ENCODE peak calls at places on chromosomes 12 and 14, in seven cellular contexts. I is SK-N-SH, Y is trophoblast cell, E is GM23248, O is GM23338, C is GM12878, Z is MM.1S. H is an unnamed sample.
A peak's percentile ranks its signal among the peaks of the same experiment; 100 is the strongest.

GRCh38 chr12:131507881-131508280 is 203.0 kb upstream of the SFSWAP start:
- DNase-seq in I (no peak), Y (no peak), E (no peak), O (no peak), C (no peak), Z (no peak), H (no peak)

GRCh38 chr12:64824500-64825142 is at the start of gene TBC1D30:
- DNase-seq in I (peak; percentile 80), Y (no peak), E (peak; percentile 45), O (peak; percentile 58), C (no peak), Z (peak; percentile 77), H (peak; percentile 86)

GRCh38 chr12:79001404-79001803 is 136.8 kb downstream of the SYT1 start:
- DNase-seq in I (no peak), Y (no peak), E (no peak), O (no peak), C (no peak), Z (no peak), H (no peak)

GRCh38 chr12:3173008-3173553 is 95.9 kb downstream of the TSPAN9 start:
- DNase-seq in I (no peak), Y (no peak), E (no peak), O (no peak), C (no peak), Z (no peak), H (peak; percentile 25)

GRCh38 chr14:101078105-101078891 is 174.8 kb upstream of the RTL1 start:
- DNase-seq in I (no peak), Y (no peak), E (no peak), O (no peak), C (no peak), Z (no peak), H (peak; percentile 85)

GRCh38 chr12:18888062-18888461 is 150.1 kb downstream of the CAPZA3 start:
- DNase-seq in I (no peak), Y (no peak), E (peak; percentile 7), O (peak; percentile 48), C (no peak), Z (no peak), H (no peak)

GRCh38 chr14:84468153-84468552 is 1061.8 kb upstream of the FLRT2 start:
- DNase-seq in I (no peak), Y (peak; percentile 15), E (no peak), O (no peak), C (no peak), Z (no peak), H (no peak)

GRCh38 chr12:48903982-48904411 is 21.3 kb downstream of the FKBP11 start:
- DNase-seq in I (peak; percentile 85), Y (peak; percentile 90), E (peak; percentile 82), O (peak; percentile 98), C (peak; percentile 20), Z (peak; percentile 88), H (peak; percentile 72)

GRCh38 chr14:70692210-70692609 is 50.5 kb downstream of the TTC9 start:
- DNase-seq in I (no peak), Y (peak; percentile 65), E (no peak), O (no peak), C (no peak), Z (peak; percentile 67), H (no peak)

GRCh38 chr12:91467686-91468085 is 285.1 kb upstream of the DCN start:
- DNase-seq in I (no peak), Y (no peak), E (no peak), O (no peak), C (no peak), Z (no peak), H (no peak)

GRCh38 chr12:14902465-14902864 is 16.8 kb upstream of the MGP start:
- DNase-seq in I (no peak), Y (no peak), E (peak; percentile 18), O (no peak), C (no peak), Z (no peak), H (no peak)

GRCh38 chr12:19261773-19262172 is 132.2 kb downstream of the PLEKHA5 start:
- DNase-seq in I (no peak), Y (no peak), E (no peak), O (no peak), C (no peak), Z (no peak), H (no peak)

GRCh38 chr12:62631531-62632520 is 165.2 kb downstream of the MON2 start:
- DNase-seq in I (peak; percentile 89), Y (no peak), E (peak; percentile 90), O (peak; percentile 84), C (no peak), Z (no peak), H (peak; percentile 98)

GRCh38 chr12:106112094-106112822 is 26.5 kb downstream of the NUAK1 start:
- DNase-seq in I (peak; percentile 34), Y (no peak), E (peak; percentile 72), O (no peak), C (no peak), Z (no peak), H (no peak)

GRCh38 chr14:101834387-101835165 is 73.1 kb downstream of the PPP2R5C start:
- DNase-seq in I (no peak), Y (no peak), E (peak; percentile 19), O (no peak), C (no peak), Z (no peak), H (no peak)

GRCh38 chr12:58957298-58957697 is 37.0 kb upstream of the LRIG3 start:
- DNase-seq in I (no peak), Y (no peak), E (no peak), O (no peak), C (no peak), Z (no peak), H (no peak)

GRCh38 chr12:18361431-18361830 is 100.1 kb downstream of the PIK3C2G start:
- DNase-seq in I (no peak), Y (no peak), E (no peak), O (no peak), C (no peak), Z (no peak), H (no peak)

GRCh38 chr14:75607044-75607443 is 28.6 kb downstream of the FLVCR2 start:
- DNase-seq in I (no peak), Y (no peak), E (no peak), O (no peak), C (no peak), Z (no peak), H (no peak)

DNA sequence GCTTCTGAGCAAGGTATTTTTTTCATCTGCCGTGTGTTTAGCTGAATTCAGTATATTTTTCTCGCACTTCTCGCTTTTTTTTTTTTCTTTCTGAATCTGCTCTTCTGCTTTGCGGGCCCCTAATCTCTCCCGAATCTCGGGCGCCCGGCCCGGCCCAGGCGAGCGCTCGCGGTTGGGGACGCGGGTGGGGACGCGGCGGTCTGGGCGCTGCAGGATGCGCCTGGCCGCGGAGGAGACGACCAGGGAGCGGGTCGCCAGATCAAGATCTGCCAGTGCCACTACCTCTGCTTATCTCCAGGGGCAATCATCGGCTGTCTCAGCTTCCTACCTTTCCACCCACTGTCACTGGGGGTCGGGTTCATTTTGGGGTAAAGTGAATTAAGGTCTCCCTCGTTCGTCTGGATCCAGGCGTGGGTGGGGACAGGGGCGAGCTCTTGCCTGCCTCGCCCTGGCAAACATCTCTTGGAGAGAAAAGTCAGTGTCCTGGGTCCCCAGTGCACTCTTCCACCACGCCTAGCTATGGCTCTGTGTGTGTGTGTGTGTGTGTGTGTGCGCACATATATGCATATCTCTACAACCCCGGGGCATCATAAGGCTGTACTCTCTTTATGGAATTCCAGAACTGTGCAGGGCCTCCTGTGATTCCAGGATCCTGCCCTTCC is 422.3 kb downstream of the VRK1 start:
- DNase-seq in I (peak; percentile 10), Y (no peak), E (no peak), O (peak; percentile 21), C (no peak), Z (no peak), H (no peak)
- H3K4me2 ChIP-seq in I (peak overlapping the region; percentile 52), Y (peak overlapping the region; percentile 77), E (peak overlapping the region; percentile 78), O (peak overlapping the region; percentile 95), C (peak overlapping the region; percentile 44), Z (no peak overlapping the region), H (peak overlapping the region; percentile 76)

GRCh38 chr14:37973031-37973908 is 234.4 kb upstream of the SSTR1 start:
- DNase-seq in I (no peak), Y (no peak), E (peak; percentile 54), O (no peak), C (no peak), Z (no peak), H (no peak)

GRCh38 chr14:37974421-37974820 is 233.3 kb upstream of the SSTR1 start:
- DNase-seq in I (no peak), Y (no peak), E (peak; percentile 69), O (no peak), C (no peak), Z (no peak), H (no peak)

GRCh38 chr14:37968664-37969225 is 239.0 kb upstream of the SSTR1 start:
- DNase-seq in I (no peak), Y (no peak), E (no peak), O (no peak), C (no peak), Z (no peak), H (no peak)

GRCh38 chr14:37970696-37971095 is 237.0 kb upstream of the SSTR1 start:
- DNase-seq in I (no peak), Y (no peak), E (no peak), O (no peak), C (no peak), Z (no peak), H (no peak)

GRCh38 chr14:37969511-37969979 is 238.2 kb upstream of the SSTR1 start:
- DNase-seq in I (no peak), Y (no peak), E (no peak), O (no peak), C (no peak), Z (peak; percentile 90), H (no peak)
- H2AFZ ChIP-seq in I (no peak overlapping the region), Y (no peak overlapping the region), E (no peak overlapping the region), O (no peak overlapping the region), C (no peak overlapping the region), Z (no peak overlapping the region), H (no peak overlapping the region)

DNA sequence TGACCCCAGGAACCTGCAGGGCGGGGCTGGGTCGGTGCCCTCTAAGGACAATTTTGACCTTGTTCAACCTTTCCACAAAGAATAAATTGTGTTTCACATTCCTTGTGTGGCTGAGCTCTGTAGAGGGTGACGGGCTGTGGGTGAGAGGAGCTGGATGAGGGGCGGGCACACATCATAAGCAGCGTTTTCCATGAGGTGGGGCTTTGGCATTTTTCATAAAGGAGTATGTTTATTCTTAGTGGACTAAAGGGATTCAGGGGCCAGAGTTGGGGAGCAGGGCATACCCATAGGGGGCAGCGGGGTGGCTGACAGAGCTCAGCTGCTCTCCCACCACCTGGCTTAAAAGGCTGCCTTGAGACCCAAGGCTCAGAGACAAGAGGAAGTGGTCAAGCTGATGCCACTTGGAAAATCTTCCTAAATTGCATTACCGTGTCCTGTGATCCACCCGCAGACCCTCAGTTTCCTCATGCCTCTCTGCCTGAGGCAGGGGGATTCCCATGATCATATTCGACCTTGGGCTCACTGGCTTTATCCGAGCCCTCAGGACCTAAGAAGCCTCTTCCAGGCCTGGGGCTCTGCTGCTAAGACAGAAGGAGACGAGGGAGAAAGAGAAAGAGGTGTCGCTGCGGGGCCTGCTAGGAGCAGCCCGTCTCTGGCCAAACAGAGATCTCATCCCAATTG is 11.4 kb downstream of the MMP14 start:
- DNase-seq in I (peak; percentile 57), Y (peak; percentile 84), E (peak; percentile 83), O (peak; percentile 52), C (no peak), Z (no peak), H (peak; percentile 93)
- H3K27ac ChIP-seq in I (peak overlapping the region; percentile 90), Y (peak overlapping the region; percentile 36), E (peak overlapping the region; percentile 100), O (peak overlapping the region; percentile 88), C (no peak overlapping the region), Z (no peak overlapping the region), H (peak overlapping the region; percentile 100)

DNA sequence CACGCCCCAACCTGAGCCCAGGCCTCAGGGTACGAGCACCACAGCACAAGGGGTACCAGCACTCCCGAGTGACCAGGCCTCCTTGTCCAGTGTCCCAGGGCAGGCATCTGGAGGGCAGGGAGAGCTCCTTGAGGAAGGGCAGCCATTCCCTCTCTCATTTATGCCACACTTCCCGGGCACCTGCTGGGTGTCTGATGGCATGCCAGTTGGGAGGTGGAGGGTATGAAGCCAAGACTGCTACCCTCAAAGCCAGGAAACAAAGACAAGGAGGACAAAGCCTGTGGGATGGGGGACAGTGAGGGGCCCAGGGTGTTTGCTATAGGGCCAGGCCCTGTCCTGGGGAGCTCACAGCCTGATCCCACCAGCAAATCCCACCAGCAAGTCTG is 45.6 kb downstream of the CCDC88C start:
- DNase-seq in I (no peak), Y (no peak), E (no peak), O (no peak), C (no peak), Z (no peak), H (no peak)
- H3K4me2 ChIP-seq in I (no peak overlapping the region), Y (no peak overlapping the region), E (no peak overlapping the region), O (no peak overlapping the region), C (peak overlapping the region; percentile 85), Z (peak overlapping the region; percentile 82), H (no peak overlapping the region)

H was measured in osteoblast.